ENCODE peak calls at places on chromosomes 12 and 14, in eight cellular contexts. R, V, H, E, N, Z, W and S are unnamed samples.

GRCh38 chr12:14239935-14240872 is 125.3 kb upstream of the ATF7IP start:
- DNase-seq in Z (no peak), R (no peak), E (no peak), W (no peak), N (no peak), V (peak; percentile 61), H (no peak), S (no peak)

GRCh38 chr12:53596920-53597363 is 29.2 kb downstream of the ATF7 start:
- DNase-seq in E (no peak), R (peak; percentile 67), W (no peak), H (no peak), N (peak; percentile 43), Z (no peak), V (no peak), S (peak; percentile 18)

GRCh38 chr12:93968928-93969327 is 179.4 kb upstream of the PLXNC1 start:
- DNase-seq in E (no peak), V (no peak), W (no peak), H (no peak), N (no peak), Z (no peak), R (no peak), S (no peak)

GRCh38 chr12:116384629-116385485 is 107.4 kb upstream of the MED13L start:
- DNase-seq in V (peak; percentile 29), W (no peak), R (peak; percentile 22), Z (no peak), E (no peak), N (no peak), H (no peak), S (no peak)

GRCh38 chr14:105742531-105742848 is 216.1 kb downstream of the TMEM121 start:
- DNase-seq in H (no peak), W (no peak), N (no peak), E (no peak), V (no peak), R (no peak), Z (no peak), S (no peak)

GRCh38 chr12:111993290-111994150 is 19.4 kb downstream of the TMEM116 start:
- DNase-seq in W (no peak), H (no peak), V (no peak), N (no peak), R (no peak), E (peak; percentile 63), Z (no peak), S (no peak)

GRCh38 chr12:124109760-124110159 is 136.7 kb downstream of the ZNF664 start:
- DNase-seq in R (no peak), V (no peak), N (peak; percentile 55), Z (no peak), E (no peak), H (no peak), W (peak; percentile 38), S (no peak)

GRCh38 chr12:80935076-80935475 is 2.7 kb downstream of the LIN7A start:
- DNase-seq in V (no peak), H (no peak), Z (no peak), W (no peak), N (no peak), E (no peak), R (no peak), S (no peak)